ENCODE peak calls at places on chromosome X, in five cellular contexts. D, I, H, F and S are unnamed samples.

GRCh38 chrX:11698747-11699146 is 33.0 kb upstream of the ARHGAP6 start:
- DNase-seq in I (no peak), F (no peak), H (no peak), D (no peak), S (peak; percentile 63)

GRCh38 chrX:39653656-39654055 is 444.1 kb downstream of the BCOR start:
- DNase-seq in H (peak; percentile 8), D (no peak), I (no peak), F (no peak), S (peak; percentile 15)

GRCh38 chrX:41921492-41922124 is 1.7 kb downstream of the CASK start:
- DNase-seq in D (peak; percentile 68), H (peak; percentile 18), I (no peak), F (peak; percentile 79), S (peak; percentile 72)

GRCh38 chrX:150683536-150684146 is 9.6 kb upstream of the MTMR1 start:
- DNase-seq in D (peak; percentile 52), H (peak; percentile 35), I (peak; percentile 35), F (no peak), S (peak; percentile 58)

GRCh38 chrX:46573331-46573895 is at the start of gene CHST7:
- DNase-seq in I (peak; percentile 79), H (peak; percentile 72), F (peak; percentile 31), D (peak; percentile 74), S (no peak)

GRCh38 chrX:447052-447451 is 60.3 kb upstream of the PPP2R3B start:
- DNase-seq in D (no peak), I (no peak), H (no peak), F (no peak), S (no peak)

GRCh38 chrX:12894074-12894691 is 12.2 kb upstream of the TLR8 start:
- DNase-seq in I (peak; percentile 28), D (peak; percentile 71), H (peak; percentile 44), F (no peak), S (peak; percentile 37)

GRCh38 chrX:46912098-46912672 is at the start of gene JADE3:
- DNase-seq in D (peak; percentile 58), F (peak; percentile 46), H (peak; percentile 56), I (peak; percentile 84), S (peak; percentile 63)

GRCh38 chrX:102516314-102516936 is at the start of gene TMSB15A:
- DNase-seq in D (no peak), I (peak; percentile 75), H (peak; percentile 63), F (peak; percentile 9), S (peak; percentile 18)

GRCh38 chrX:44962944-44963343 is 90.0 kb downstream of the KDM6A start:
- DNase-seq in I (no peak), D (no peak), H (no peak), F (no peak), S (no peak)

GRCh38 chrX:132401935-132402334 is 86.9 kb downstream of the MBNL3 start:
- DNase-seq in F (peak; percentile 84), D (no peak), H (no peak), I (no peak), S (no peak)

GRCh38 chrX:14956813-14957212 is 83.6 kb downstream of the MOSPD2 start:
- DNase-seq in D (no peak), F (no peak), H (no peak), I (no peak), S (no peak)

GRCh38 chrX:11119295-11119943 is 8.3 kb downstream of the HCCS start:
- DNase-seq in H (no peak), D (no peak), F (no peak), I (no peak), S (no peak)

GRCh38 chrX:84108589-84108988 is 79.4 kb downstream of the RPS6KA6 start:
- DNase-seq in D (no peak), F (no peak), I (no peak), H (no peak), S (no peak)

GRCh38 chrX:124240422-124240821 is 92.0 kb upstream of the TEX13D start:
- DNase-seq in D (no peak), F (no peak), I (no peak), H (no peak), S (no peak)

GRCh38 chrX:109270580-109271484 is 211.1 kb downstream of the GUCY2F start:
- DNase-seq in I (no peak), F (peak; percentile 94), D (peak; percentile 93), H (peak; percentile 97), S (peak; percentile 12)

GRCh38 chrX:27917713-27918500 is 63.3 kb downstream of the DCAF8L1 start:
- DNase-seq in H (no peak), D (no peak), I (no peak), F (no peak), S (no peak)

GRCh38 chrX:35046646-35047231 is 104.1 kb downstream of the FAM47B start:
- DNase-seq in H (no peak), F (no peak), I (no peak), D (no peak), S (no peak)

GRCh38 chrX:20144491-20144890 is 2.9 kb upstream of the EIF1AX start:
- DNase-seq in D (no peak), H (no peak), I (no peak), F (peak; percentile 69), S (no peak)

GRCh38 chrX:41027388-41027787 is 57.9 kb upstream of the USP9X start:
- DNase-seq in F (peak; percentile 60), I (peak; percentile 26), H (no peak), D (no peak), S (peak; percentile 66)

GRCh38 chrX:111086521-111087127 is 9.4 kb upstream of the PAK3 start:
- DNase-seq in H (no peak), D (no peak), I (peak; percentile 52), F (no peak), S (no peak)

GRCh38 chrX:40172169-40172979 is 74.6 kb upstream of the BCOR start:
- DNase-seq in D (peak; percentile 67), F (no peak), I (peak; percentile 62), H (no peak), S (peak; percentile 57)

GRCh38 chrX:68930576-68931317 is 101.9 kb downstream of the EFNB1 start:
- DNase-seq in H (no peak), F (no peak), I (no peak), D (no peak), S (no peak)

GRCh38 chrX:46407753-46408130 is 137.5 kb downstream of the ZNF674 start:
- DNase-seq in D (no peak), H (no peak), F (no peak), I (no peak), S (peak; percentile 21)

GRCh38 chrX:154321624-154322023 is 26.0 kb downstream of the TKTL1 start:
- DNase-seq in H (peak; percentile 47), I (no peak), F (no peak), D (no peak), S (peak; percentile 11)

GRCh38 chrX:9746148-9746880 is 19.3 kb downstream of the GPR143 start:
- DNase-seq in F (peak; percentile 55), H (no peak), D (no peak), I (no peak), S (peak; percentile 77)

GRCh38 chrX:46447384-46447783 is 97.8 kb downstream of the ZNF674 start:
- DNase-seq in I (no peak), H (no peak), D (no peak), F (peak; percentile 9), S (no peak)

GRCh38 chrX:9482837-9483236 is 18.0 kb downstream of the TBL1X start:
- DNase-seq in F (no peak), H (no peak), I (no peak), D (no peak), S (no peak)

GRCh38 chrX:39605183-39605582 is 492.6 kb downstream of the BCOR start:
- DNase-seq in I (no peak), F (no peak), D (no peak), H (no peak), S (no peak)

DNA sequence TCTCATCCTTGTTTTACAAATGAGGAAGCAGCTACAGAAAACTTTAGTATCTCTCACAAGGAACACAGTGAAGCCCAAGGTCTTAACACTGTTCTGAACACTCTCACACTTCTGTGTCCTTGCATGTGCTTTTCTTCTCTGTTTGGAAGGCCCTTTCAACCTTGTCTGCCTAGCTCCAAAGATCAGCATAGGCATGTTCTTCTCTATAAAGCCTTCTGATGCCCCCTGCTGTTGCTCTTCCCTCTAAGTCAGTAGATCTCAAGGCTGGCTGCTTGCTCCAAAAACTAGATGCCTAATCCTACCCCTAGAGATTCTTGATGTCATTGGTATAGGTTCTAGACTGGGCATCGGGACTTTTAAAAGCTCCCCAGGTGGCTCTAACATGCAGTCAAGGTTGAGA is 5.9 kb downstream of the APOO start:
- DNase-seq in H (peak; percentile 50), I (peak; percentile 87), F (peak; percentile 78), D (peak; percentile 77), S (peak; percentile 86)
- H3K4me3 ChIP-seq in H (no peak overlapping the region), I (no peak overlapping the region), F (no peak overlapping the region), D (no peak overlapping the region), S (no peak overlapping the region)

GRCh38 chrX:18389968-18390367 is 35.4 kb upstream of the CDKL5 start:
- DNase-seq in H (no peak), I (no peak), F (no peak), D (peak; percentile 8), S (no peak)
- TF ChIP-seq CTCF in H (peak; percentile 21), I (no peak), F (no peak), D (no peak), S (no peak)

DNA sequence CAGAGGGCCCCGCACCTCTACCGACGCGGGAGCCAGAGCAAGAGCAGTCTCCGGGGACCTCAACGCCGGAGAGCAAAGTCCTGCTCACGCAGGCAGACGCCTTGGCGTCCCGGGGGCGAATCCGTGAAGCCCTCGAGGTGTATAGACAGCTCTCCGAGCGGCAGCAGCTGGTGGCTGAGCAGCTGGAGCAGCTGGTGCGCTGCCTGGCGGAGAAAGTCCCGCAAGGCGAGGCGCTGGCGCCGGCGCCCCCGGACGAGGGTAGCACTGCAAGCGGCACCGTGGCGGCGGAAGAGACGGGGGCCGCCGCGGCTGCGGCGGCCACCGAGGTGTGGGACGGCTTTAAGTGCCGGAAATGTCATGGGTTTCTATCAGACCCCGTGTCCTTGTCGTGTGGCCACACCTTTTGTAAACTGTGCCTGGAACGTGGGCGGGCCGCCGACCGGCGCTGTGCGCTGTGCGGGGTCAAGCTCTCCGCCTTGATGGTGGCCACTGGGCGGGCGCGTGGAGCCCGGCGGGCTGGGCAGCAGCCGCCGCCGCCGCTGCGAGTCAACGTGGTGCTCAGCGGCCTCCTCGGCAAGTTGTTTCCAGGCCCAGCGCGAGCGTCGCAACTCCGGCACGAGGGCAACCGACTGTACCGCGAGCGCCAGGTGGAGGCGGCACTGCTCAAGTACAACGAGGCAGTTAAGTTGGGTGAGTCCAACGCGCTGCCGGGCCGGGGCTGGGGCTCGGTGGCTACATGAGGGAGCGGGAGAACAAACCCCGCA is 672 bp downstream of the LONRF3 start:
- DNase-seq in D (peak; percentile 19), F (no peak), I (peak; percentile 22), H (peak; percentile 53), S (no peak)
- H3K4me3 ChIP-seq in D (no peak overlapping the region), F (peak overlapping the region; percentile 12), I (peak overlapping the region; percentile 25), H (peak overlapping the region; percentile 56), S (peak overlapping the region; percentile 10)

GRCh38 chrX:19040373-19040772 is 56.5 kb upstream of the PHKA2 start:
- DNase-seq in D (peak; percentile 6), F (peak; percentile 12), I (no peak), H (no peak), S (peak; percentile 10)
- TF ChIP-seq CTCF in D (no peak), F (no peak), I (peak; percentile 22), H (no peak), S (peak; percentile 29)

DNA sequence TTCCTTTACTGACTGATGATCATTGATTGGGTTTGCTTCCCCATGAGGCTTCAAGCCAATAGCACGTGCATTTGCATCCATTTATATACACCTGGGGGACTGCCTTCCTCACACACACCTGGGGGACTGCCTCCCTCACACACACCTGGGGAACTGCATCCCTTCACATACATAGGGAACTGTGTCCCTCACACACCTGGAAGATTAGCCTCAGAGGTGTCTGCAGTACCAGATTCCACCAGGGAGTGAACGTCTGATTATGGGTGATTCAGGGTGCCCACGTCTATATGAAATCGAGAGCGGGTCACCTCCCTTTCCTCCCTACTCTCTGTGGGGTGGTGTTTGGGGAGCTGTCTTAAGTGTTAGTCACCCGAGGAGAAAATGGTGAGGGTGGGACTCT is 16.9 kb downstream of the CD99 start:
- DNase-seq in H (no peak), D (no peak), I (no peak), F (peak; percentile 80), S (no peak)
- H3K4me3 ChIP-seq in H (no peak overlapping the region), D (no peak overlapping the region), I (no peak overlapping the region), F (no peak overlapping the region), S (no peak overlapping the region)